ENCODE peak calls at places on chromosomes 6 and 20, in six cellular contexts. W is progenitor cell of endocrine pancreas; Y is activated CD4-positive, alpha-beta T cell treated with anti-CD3 and anti-CD28 coated beads, Interleukin-2, amount 50 U/mL, for 1 hour; F is stimulated activated naive B cell treated with anti-CD40 and anti-IgM and Interleukin-4, amounts not matched to agents 10 μg/mL and 1 μg/mL and 100 μg/mL, for 72 hours; R is dorsolateral prefrontal cortex; H is brain microvascular endothelial cell. E is an unnamed sample.

GRCh38 chr20:25325073-25325472 is 65.6 kb downstream of the ABHD12 start:
- DNase-seq in W (no peak), Y (no peak), F (no peak), R (no peak), H (no peak), E (no peak)

GRCh38 chr6:137873273-137873762 is 6.3 kb downstream of the TNFAIP3 start:
- DNase-seq in W (no peak), Y (no peak), F (peak), R (no peak), H (peak), E (no peak)

GRCh38 chr20:50592282-50593004 is 82.3 kb downstream of the PTPN1 start:
- DNase-seq in W (no peak), Y (no peak), F (no peak), R (no peak), H (no peak), E (no peak)

GRCh38 chr20:23286346-23286745 is 64.2 kb upstream of the NXT1 start:
- DNase-seq in W (no peak), Y (no peak), F (no peak), R (no peak), H (no peak), E (no peak)

GRCh38 chr6:156691018-156691417 is 86.2 kb upstream of the ARID1B start:
- DNase-seq in W (no peak), Y (no peak), F (no peak), R (no peak), H (no peak), E (no peak)

GRCh38 chr6:102075539-102075938 is 682.0 kb downstream of the GRIK2 start:
- DNase-seq in W (no peak), Y (no peak), F (no peak), R (no peak), H (no peak), E (no peak)

GRCh38 chr20:43533060-43533459 is 25.6 kb downstream of the L3MBTL1 start:
- DNase-seq in W (no peak), Y (no peak), F (no peak), R (no peak), H (no peak), E (no peak)

GRCh38 chr20:48502758-48503157 is 325.0 kb downstream of the PREX1 start:
- DNase-seq in W (no peak), Y (no peak), F (no peak), R (no peak), H (no peak), E (no peak)

GRCh38 chr20:62860391-62860923 is 1.2 kb downstream of the TCFL5 start:
- DNase-seq in W (no peak), Y (no peak), F (no peak), R (no peak), H (no peak), E (no peak)

GRCh38 chr6:118551063-118551672 is 3.1 kb downstream of the PLN start:
- DNase-seq in W (no peak), Y (no peak), F (no peak), R (no peak), H (peak), E (no peak)

GRCh38 chr20:50020283-50020682 is 37.5 kb downstream of the SNAI1 start:
- DNase-seq in W (no peak), Y (no peak), F (no peak), R (no peak), H (peak), E (no peak)

GRCh38 chr20:57891067-57891466 is 181.3 kb upstream of the PMEPA1 start:
- DNase-seq in W (no peak), Y (no peak), F (no peak), R (no peak), H (no peak), E (no peak)

E was measured in WTC11.